ENCODE peak calls at places on chromosomes 16 and 17, in four cellular contexts. One of them, this sample, is unnamed.

GRCh38 chr17:16464001-16464640 is 27.9 kb downstream of the LRRC75A start:
- DNase-seq in astrocyte of the hippocampus: no peak
- DNase-seq in activated gamma-delta T cell treated with Interleukin-2 at 50 U/mL for 16 hours: no peak
- DNase-seq in DMS153: no peak
- DNase-seq in this sample: no peak

GRCh38 chr16:53207810-53208752 is 153.3 kb downstream of the CHD9 start:
- DNase-seq in astrocyte of the hippocampus: peak
- DNase-seq in DMS153: peak
- DNase-seq in activated gamma-delta T cell treated with Interleukin-2 at 50 U/mL for 16 hours: no peak
- DNase-seq in this sample: peak

GRCh38 chr16:2058901-2059300 is 11.1 kb downstream of the TSC2 start:
- DNase-seq in activated gamma-delta T cell treated with Interleukin-2 at 50 U/mL for 16 hours: no peak
- DNase-seq in astrocyte of the hippocampus: no peak
- DNase-seq in DMS153: no peak
- DNase-seq in this sample: no peak

GRCh38 chr17:47004906-47005305 is 25.9 kb upstream of the RPRML start:
- DNase-seq in astrocyte of the hippocampus: no peak
- DNase-seq in activated gamma-delta T cell treated with Interleukin-2 at 50 U/mL for 16 hours: no peak
- DNase-seq in DMS153: no peak
- DNase-seq in this sample: no peak

GRCh38 chr17:13544292-13544691 is 57.4 kb downstream of the HS3ST3A1 start:
- DNase-seq in DMS153: no peak
- DNase-seq in astrocyte of the hippocampus: peak
- DNase-seq in activated gamma-delta T cell treated with Interleukin-2 at 50 U/mL for 16 hours: no peak
- DNase-seq in this sample: peak

GRCh38 chr16:56451753-56452689 is 667 bp downstream of the OGFOD1 start:
- DNase-seq in activated gamma-delta T cell treated with Interleukin-2 at 50 U/mL for 16 hours: no peak
- DNase-seq in DMS153: peak
- DNase-seq in astrocyte of the hippocampus: peak
- DNase-seq in this sample: peak

GRCh38 chr17:77637807-77638182 is 320.7 kb upstream of the TNRC6C start:
- DNase-seq in astrocyte of the hippocampus: peak
- DNase-seq in activated gamma-delta T cell treated with Interleukin-2 at 50 U/mL for 16 hours: no peak
- DNase-seq in DMS153: no peak
- DNase-seq in this sample: no peak

GRCh38 chr17:50817142-50817751 is 18.1 kb upstream of the WFIKKN2 start:
- DNase-seq in activated gamma-delta T cell treated with Interleukin-2 at 50 U/mL for 16 hours: peak
- DNase-seq in astrocyte of the hippocampus: no peak
- DNase-seq in DMS153: no peak
- DNase-seq in this sample: no peak

GRCh38 chr17:71505981-71506380 is 614.8 kb upstream of the SOX9 start:
- DNase-seq in activated gamma-delta T cell treated with Interleukin-2 at 50 U/mL for 16 hours: no peak
- DNase-seq in astrocyte of the hippocampus: no peak
- DNase-seq in DMS153: no peak
- DNase-seq in this sample: no peak

GRCh38 chr17:36602924-36603384 is 1.6 kb downstream of the MRM1 start:
- DNase-seq in activated gamma-delta T cell treated with Interleukin-2 at 50 U/mL for 16 hours: peak
- DNase-seq in astrocyte of the hippocampus: peak
- DNase-seq in DMS153: peak
- DNase-seq in this sample: peak

GRCh38 chr16:27233731-27234130 is 30.4 kb downstream of the KDM8 start:
- DNase-seq in astrocyte of the hippocampus: no peak
- DNase-seq in DMS153: no peak
- DNase-seq in activated gamma-delta T cell treated with Interleukin-2 at 50 U/mL for 16 hours: no peak
- DNase-seq in this sample: no peak

GRCh38 chr17:81814748-81815645 is 11.0 kb downstream of the GCGR start:
- DNase-seq in activated gamma-delta T cell treated with Interleukin-2 at 50 U/mL for 16 hours: no peak
- DNase-seq in astrocyte of the hippocampus: peak
- DNase-seq in DMS153: no peak
- DNase-seq in this sample: peak

GRCh38 chr17:42329025-42329976 is 41.0 kb downstream of the STAT5A start:
- DNase-seq in DMS153: no peak
- DNase-seq in astrocyte of the hippocampus: peak
- DNase-seq in activated gamma-delta T cell treated with Interleukin-2 at 50 U/mL for 16 hours: no peak
- DNase-seq in this sample: peak

GRCh38 chr16:14150796-14151195 is 79.7 kb downstream of the MRTFB start:
- DNase-seq in astrocyte of the hippocampus: no peak
- DNase-seq in DMS153: no peak
- DNase-seq in activated gamma-delta T cell treated with Interleukin-2 at 50 U/mL for 16 hours: no peak
- DNase-seq in this sample: no peak

GRCh38 chr16:88700636-88701482 is 5.3 kb downstream of the RNF166 start:
- DNase-seq in astrocyte of the hippocampus: peak
- DNase-seq in DMS153: no peak
- DNase-seq in activated gamma-delta T cell treated with Interleukin-2 at 50 U/mL for 16 hours: peak
- DNase-seq in this sample: peak

GRCh38 chr16:4203748-4204147 is 38.1 kb downstream of the SRL start:
- DNase-seq in astrocyte of the hippocampus: no peak
- DNase-seq in activated gamma-delta T cell treated with Interleukin-2 at 50 U/mL for 16 hours: no peak
- DNase-seq in DMS153: no peak
- DNase-seq in this sample: no peak

GRCh38 chr17:45708707-45709290 is 75.3 kb upstream of the CRHR1 start:
- DNase-seq in activated gamma-delta T cell treated with Interleukin-2 at 50 U/mL for 16 hours: no peak
- DNase-seq in astrocyte of the hippocampus: no peak
- DNase-seq in DMS153: no peak
- DNase-seq in this sample: no peak

This sample was measured in Daoy.